ENCODE peak calls at places on chromosome X, in four cellular contexts. A is right lobe of liver, Y is gastrocnemius medialis, E is stomach. L is an unnamed sample.
A peak's percentile ranks its signal among the peaks of the same experiment; 100 is the strongest.

GRCh38 chrX:9339603-9340569 is 125.0 kb upstream of the TBL1X start:
- DNase-seq in Y (no peak), E (no peak), A (no peak), L (no peak)

GRCh38 chrX:81957318-81957717 is 755.4 kb downstream of the SH3BGRL start:
- DNase-seq in A (no peak), Y (no peak), E (no peak), L (no peak)

GRCh38 chrX:81355436-81355835 is 153.5 kb downstream of the SH3BGRL start:
- DNase-seq in Y (no peak), A (no peak), E (no peak), L (no peak)

GRCh38 chrX:34656842-34657780 is at the start of gene TMEM47:
- DNase-seq in A (peak; percentile 81), Y (peak; percentile 38), E (peak; percentile 71), L (peak; percentile 82)

GRCh38 chrX:31546130-31546529 is 474.3 kb upstream of the FTHL17 start:
- DNase-seq in Y (peak; percentile 4), E (no peak), A (no peak), L (peak; percentile 1)

GRCh38 chrX:133482345-133483041 is 67.2 kb upstream of the GPC4 start:
- DNase-seq in A (no peak), E (no peak), Y (no peak), L (no peak)

GRCh38 chrX:143340190-143340589 is 177.1 kb downstream of the SPANXN3 start:
- DNase-seq in Y (no peak), A (no peak), E (no peak), L (no peak)

GRCh38 chrX:65874765-65875164 is 165.1 kb downstream of the VSIG4 start:
- DNase-seq in E (no peak), A (no peak), Y (no peak), L (no peak)

GRCh38 chrX:48574270-48575266 is at the start of gene RBM3:
- DNase-seq in E (peak; percentile 91), Y (peak; percentile 90), A (peak; percentile 92), L (peak; percentile 94)

GRCh38 chrX:50813843-50814661 is at the start of gene SHROOM4:
- DNase-seq in E (peak; percentile 28), A (peak; percentile 42), Y (no peak), L (no peak)

GRCh38 chrX:53330331-53330730 is 48.9 kb upstream of the IQSEC2 start:
- DNase-seq in E (no peak), Y (no peak), A (no peak), L (no peak)

GRCh38 chrX:21374163-21374993 is at the start of gene CNKSR2:
- DNase-seq in E (peak; percentile 65), Y (no peak), A (peak; percentile 71), L (peak; percentile 74)

GRCh38 chrX:53682885-53683555 is 3.5 kb downstream of the HUWE1 start:
- DNase-seq in A (no peak), E (no peak), Y (peak; percentile 10), L (peak; percentile 28)

GRCh38 chrX:68693481-68694410 is 46.3 kb downstream of the STARD8 start:
- DNase-seq in E (peak; percentile 56), Y (peak; percentile 48), A (peak; percentile 91), L (peak; percentile 79)

GRCh38 chrX:70455366-70456202 is 10.9 kb downstream of the DLG3 start:
- DNase-seq in E (no peak), Y (no peak), A (no peak), L (peak; percentile 40)

GRCh38 chrX:6175914-6176313 is 52.8 kb downstream of the NLGN4X start:
- DNase-seq in E (no peak), Y (no peak), A (no peak), L (no peak)

GRCh38 chrX:72620550-72621145 is 48.0 kb upstream of the HDAC8 start:
- DNase-seq in E (peak; percentile 81), Y (peak; percentile 68), A (peak; percentile 21), L (peak; percentile 92)

GRCh38 chrX:130055103-130055502 is 55.2 kb downstream of the ELF4 start:
- DNase-seq in E (no peak), A (no peak), Y (no peak), L (no peak)

GRCh38 chrX:56728321-56728720 is 722 bp upstream of the NBDY start:
- DNase-seq in E (no peak), A (no peak), Y (no peak), L (no peak)

GRCh38 chrX:128020701-128021100 is 31.5 kb downstream of the ACTRT1 start:
- DNase-seq in E (no peak), Y (no peak), A (no peak), L (no peak)

GRCh38 chrX:118496763-118497079 is 1.1 kb downstream of the DOCK11 start:
- DNase-seq in Y (no peak), E (no peak), A (no peak), L (no peak)

GRCh38 chrX:24149346-24150050 is at the start of gene ZFX:
- DNase-seq in A (peak; percentile 80), Y (peak; percentile 17), E (peak; percentile 77), L (peak; percentile 79)

DNA sequence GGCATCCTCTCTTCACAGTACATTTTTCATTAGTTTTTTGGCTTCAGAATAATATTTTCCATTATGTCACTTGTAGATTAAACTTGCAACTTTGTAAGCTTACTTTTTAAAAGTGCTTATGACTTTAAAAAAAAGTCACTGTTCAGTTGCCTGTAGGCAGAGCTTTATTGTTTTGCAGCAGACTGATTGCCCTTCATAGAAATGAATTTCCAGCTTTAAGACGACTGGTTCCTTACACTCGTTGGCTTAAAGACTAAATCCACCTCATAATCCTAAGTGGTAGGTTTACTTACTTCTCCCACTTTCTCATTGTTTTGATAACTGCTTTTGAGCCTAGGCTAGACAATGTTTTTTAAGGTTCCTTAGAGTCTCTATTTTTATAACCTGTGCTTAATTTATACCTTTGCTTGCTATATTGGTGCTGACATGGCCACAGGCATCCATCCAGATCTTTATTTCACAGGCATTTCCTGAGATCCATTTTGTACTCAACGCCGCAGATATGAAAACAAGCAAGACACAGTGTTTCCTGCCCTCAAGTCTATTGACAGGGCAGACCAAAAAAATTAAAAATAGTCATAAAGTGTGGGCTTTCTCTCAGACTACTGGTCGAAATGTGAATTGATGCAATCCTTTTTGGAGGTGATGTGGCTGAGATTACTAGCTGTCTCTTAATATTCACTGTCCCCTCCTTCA is 12.6 kb upstream of the IL13RA2 start:
- DNase-seq in A (no peak), E (no peak), Y (no peak), L (no peak)
- TF ChIP-seq POLR2A in A (no peak), E (no peak), Y (no peak), L (no peak)

GRCh38 chrX:332916-333610 is 14.5 kb upstream of the GTPBP6 start:
- DNase-seq in E (no peak), Y (no peak), A (peak; percentile 16), L (no peak)

GRCh38 chrX:331145-331771 is 12.7 kb upstream of the GTPBP6 start:
- DNase-seq in A (peak; percentile 22), Y (no peak), E (no peak), L (no peak)

GRCh38 chrX:332496-332860 is 13.9 kb upstream of the GTPBP6 start:
- DNase-seq in Y (no peak), E (no peak), A (peak; percentile 13), L (no peak)

GRCh38 chrX:330726-331144 is 12.1 kb upstream of the GTPBP6 start:
- DNase-seq in A (peak; percentile 14), E (no peak), Y (no peak), L (no peak)

DNA sequence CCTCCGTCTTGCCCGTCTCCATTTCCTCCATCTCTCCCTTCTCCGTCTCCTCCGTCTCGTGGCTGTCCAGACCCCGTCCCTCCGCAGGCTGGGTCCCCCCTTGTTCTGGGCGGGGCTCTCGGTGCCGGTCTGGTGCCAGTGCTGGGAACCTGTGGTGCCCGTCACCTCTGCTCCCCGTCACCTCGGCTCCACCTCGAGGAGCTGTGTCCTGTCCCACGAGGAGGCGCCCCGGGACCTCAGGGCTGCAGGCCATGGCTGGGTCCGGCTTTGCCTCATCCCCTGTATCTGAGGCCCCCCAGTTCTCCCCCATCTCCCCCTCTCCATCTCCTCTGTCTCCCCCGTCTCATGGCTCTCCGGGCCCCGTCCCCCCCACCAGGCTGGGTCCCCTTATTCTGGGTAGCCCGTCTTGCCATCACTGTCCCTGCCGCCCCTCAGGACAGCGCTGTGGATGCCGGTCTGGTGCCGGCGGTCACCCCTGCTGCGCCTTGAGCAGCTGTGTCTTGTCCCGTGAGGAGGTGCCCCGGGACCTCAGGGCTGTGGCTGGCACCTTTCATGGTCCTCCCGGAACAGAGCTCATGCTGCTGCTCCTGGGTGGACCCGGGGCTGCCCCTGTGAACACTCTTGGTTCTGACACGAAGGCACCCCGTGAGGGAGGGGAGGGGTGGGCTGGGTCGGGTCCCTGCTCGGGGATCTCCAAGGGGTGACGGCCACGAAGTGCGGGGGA is 13.3 kb upstream of the GTPBP6 start:
- DNase-seq in E (no peak), Y (no peak), A (peak; percentile 17), L (no peak)
- TF ChIP-seq CTCF in E (no peak), Y (no peak), A (no peak), L (no peak)

GRCh38 chrX:153926594-153926862 is 464 bp upstream of the ARHGAP4 start:
- DNase-seq in A (no peak), E (no peak), Y (no peak), L (no peak)
- TF ChIP-seq POLR2A in A (no peak), E (no peak), Y (no peak), L (no peak)

GRCh38 chrX:20362268-20363002 is 95.7 kb upstream of the RPS6KA3 start:
- DNase-seq in Y (no peak), E (no peak), A (no peak), L (peak; percentile 37)
- TF ChIP-seq CTCF in Y (no peak), E (no peak), A (no peak), L (no peak)

GRCh38 chrX:40105016-40105790 is 7.4 kb upstream of the BCOR start:
- DNase-seq in Y (no peak), E (no peak), A (peak; percentile 61), L (peak; percentile 42)
- TF ChIP-seq POLR2A in Y (peak; percentile 68), E (no peak), A (peak; percentile 35), L (peak; percentile 38)

GRCh38 chrX:35728481-35728880 is 69.7 kb upstream of the MAGEB16 start:
- DNase-seq in A (no peak), Y (no peak), E (no peak), L (no peak)
- TF ChIP-seq CTCF in A (no peak), Y (no peak), E (no peak), L (no peak)

GRCh38 chrX:51891821-51892551 is 1.4 kb upstream of the MAGED1 start:
- DNase-seq in A (no peak), Y (peak; percentile 26), E (no peak), L (peak; percentile 27)

GRCh38 chrX:51894697-51895336 is 1.4 kb downstream of the MAGED1 start:
- DNase-seq in A (peak; percentile 28), E (no peak), Y (no peak), L (peak; percentile 65)

GRCh38 chrX:51893931-51894696 is 691 bp downstream of the MAGED1 start:
- DNase-seq in E (no peak), A (no peak), Y (no peak), L (peak; percentile 54)

GRCh38 chrX:51891245-51891644 is 2.2 kb upstream of the MAGED1 start:
- DNase-seq in E (no peak), A (no peak), Y (no peak), L (no peak)

GRCh38 chrX:51892921-51893745 is at the start of gene MAGED1:
- DNase-seq in E (peak; percentile 89), A (peak; percentile 90), Y (peak; percentile 62), L (peak; percentile 91)
- TF ChIP-seq POLR2A in E (no peak), A (peak; percentile 76), Y (peak; percentile 43), L (peak; percentile 93)

L was measured in body of pancreas.